ENCODE peak calls at places on chromosomes 2 and 18, in seven cellular contexts. F, S, A, D, Z, Y and P are unnamed samples. For H3K4me1, the result is how much of the 10 kb centered on the place peaks cover.

GRCh38 chr2:17522303-17522702 is 4.1 kb upstream of the RAD51AP2 start:
- DNase-seq in F (no peak), S (no peak), A (no peak), D (no peak), Z (no peak), Y (no peak), P (no peak)

GRCh38 chr2:118588826-118589225 is 258.6 kb downstream of the EN1 start:
- DNase-seq in F (no peak), S (no peak), A (no peak), D (no peak), Z (no peak), Y (no peak), P (no peak)

GRCh38 chr2:43348904-43349725 is 122.7 kb upstream of the ZFP36L2 start:
- DNase-seq in F (no peak), S (peak), A (no peak), D (no peak), Z (no peak), Y (no peak), P (no peak)

GRCh38 chr2:105749583-105750399 is 5.1 kb downstream of the NCK2 start:
- DNase-seq in F (peak), S (no peak), A (peak), D (no peak), Z (no peak), Y (no peak), P (no peak)

GRCh38 chr2:119252186-119253113 is 28.8 kb downstream of the STEAP3 start:
- DNase-seq in F (no peak), S (no peak), A (peak), D (no peak), Z (no peak), Y (no peak), P (no peak)

GRCh38 chr2:37189452-37190153 is 1.1 kb upstream of the SULT6B1 start:
- DNase-seq in F (no peak), S (no peak), A (peak), D (peak), Z (no peak), Y (no peak), P (no peak)

GRCh38 chr2:170812716-170813585 is 3.7 kb upstream of the GAD1 start:
- DNase-seq in F (no peak), S (peak), A (peak), D (no peak), Z (no peak), Y (peak), P (no peak)

GRCh38 chr18:47215554-47216138 is 35.8 kb downstream of the SKOR2 start:
- DNase-seq in F (no peak), S (no peak), A (peak), D (peak), Z (no peak), Y (peak), P (no peak)

GRCh38 chr18:5630057-5630765 is 86.4 kb upstream of the EPB41L3 start:
- DNase-seq in F (peak), S (peak), A (peak), D (peak), Z (peak), Y (peak), P (no peak)

GRCh38 chr2:168568476-168569227 is 112.6 kb downstream of the CERS6 start:
- DNase-seq in F (no peak), S (no peak), A (no peak), D (no peak), Z (no peak), Y (no peak), P (no peak)

GRCh38 chr2:1863861-1864260 is 119.5 kb upstream of the PXDN start:
- DNase-seq in F (no peak), S (no peak), A (no peak), D (no peak), Z (no peak), Y (no peak), P (no peak)

GRCh38 chr18:53281406-53281805 is 941.4 kb downstream of the DCC start:
- DNase-seq in F (no peak), S (no peak), A (no peak), D (no peak), Z (no peak), Y (no peak), P (no peak)

GRCh38 chr2:238045575-238045974 is 15.2 kb upstream of the SCLY start:
- DNase-seq in F (no peak), S (no peak), A (no peak), D (peak), Z (no peak), Y (no peak), P (no peak)

GRCh38 chr2:188610827-188611226 is 319.2 kb downstream of the GULP1 start:
- DNase-seq in F (no peak), S (no peak), A (no peak), D (no peak), Z (no peak), Y (no peak), P (no peak)

GRCh38 chr2:170248574-170249393 is 70.8 kb downstream of the MYO3B start:
- DNase-seq in F (no peak), S (no peak), A (no peak), D (no peak), Z (no peak), Y (no peak), P (no peak)

GRCh38 chr2:101974663-101975062 is 17.1 kb upstream of the IL1R2 start:
- DNase-seq in F (no peak), S (no peak), A (no peak), D (no peak), Z (no peak), Y (no peak), P (no peak)

DNA sequence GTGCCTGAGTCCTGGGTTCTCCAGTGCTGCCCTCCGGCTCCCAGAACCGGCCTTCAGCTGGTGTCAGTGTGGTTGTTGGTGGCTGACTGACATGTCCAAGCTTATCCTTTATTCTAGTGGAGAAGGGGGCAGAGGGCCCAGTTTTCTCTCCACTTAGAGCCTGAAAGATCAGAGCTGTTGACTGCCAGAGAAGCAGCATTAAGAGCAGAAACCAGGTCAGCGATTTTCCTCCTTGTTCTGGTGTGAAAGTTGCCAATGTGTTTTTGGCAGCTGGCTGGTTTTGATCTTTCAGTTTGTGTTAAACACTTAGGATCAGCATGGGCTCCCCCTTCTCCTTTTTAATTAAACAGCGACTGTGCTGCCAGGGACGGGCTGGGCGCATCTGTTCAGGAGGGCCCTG is 100.9 kb downstream of the ASAP2 start:
- DNase-seq in F (no peak), S (no peak), A (no peak), D (no peak), Z (no peak), Y (no peak), P (no peak)
- H3K4me1 ChIP-seq in F (under half), S (under half), A (under half), D (under half), Z (under half), Y (under half), P (half or more)

GRCh38 chr18:13574761-13575160 is 151.6 kb downstream of the FAM210A start:
- DNase-seq in F (no peak), S (no peak), A (no peak), D (no peak), Z (no peak), Y (no peak), P (no peak)

GRCh38 chr18:13578400-13578799 is 148.0 kb downstream of the FAM210A start:
- DNase-seq in F (no peak), S (no peak), A (no peak), D (no peak), Z (no peak), Y (no peak), P (no peak)

GRCh38 chr18:13579874-13580273 is 146.5 kb downstream of the FAM210A start:
- DNase-seq in F (no peak), S (no peak), A (no peak), D (no peak), Z (no peak), Y (no peak), P (no peak)

GRCh38 chr18:13576598-13576997 is 149.8 kb downstream of the FAM210A start:
- DNase-seq in F (no peak), S (no peak), A (no peak), D (no peak), Z (no peak), Y (no peak), P (peak)

GRCh38 chr18:13577091-13577697 is 149.2 kb downstream of the FAM210A start:
- DNase-seq in F (no peak), S (no peak), A (no peak), D (no peak), Z (no peak), Y (no peak), P (no peak)
- TF ChIP-seq POLR2A in F (peak), S (no peak), A (no peak), D (no peak), Z (no peak), Y (no peak), P (no peak)

GRCh38 chr2:174332607-174333001 is 2.1 kb upstream of the SP9 start:
- DNase-seq in F (no peak), S (no peak), A (no peak), D (no peak), Z (no peak), Y (no peak), P (no peak)
- H3K4me1 ChIP-seq in F (under half), S (under half), A (under half), D (under half), Z (under half), Y (under half), P (half or more)

DNA sequence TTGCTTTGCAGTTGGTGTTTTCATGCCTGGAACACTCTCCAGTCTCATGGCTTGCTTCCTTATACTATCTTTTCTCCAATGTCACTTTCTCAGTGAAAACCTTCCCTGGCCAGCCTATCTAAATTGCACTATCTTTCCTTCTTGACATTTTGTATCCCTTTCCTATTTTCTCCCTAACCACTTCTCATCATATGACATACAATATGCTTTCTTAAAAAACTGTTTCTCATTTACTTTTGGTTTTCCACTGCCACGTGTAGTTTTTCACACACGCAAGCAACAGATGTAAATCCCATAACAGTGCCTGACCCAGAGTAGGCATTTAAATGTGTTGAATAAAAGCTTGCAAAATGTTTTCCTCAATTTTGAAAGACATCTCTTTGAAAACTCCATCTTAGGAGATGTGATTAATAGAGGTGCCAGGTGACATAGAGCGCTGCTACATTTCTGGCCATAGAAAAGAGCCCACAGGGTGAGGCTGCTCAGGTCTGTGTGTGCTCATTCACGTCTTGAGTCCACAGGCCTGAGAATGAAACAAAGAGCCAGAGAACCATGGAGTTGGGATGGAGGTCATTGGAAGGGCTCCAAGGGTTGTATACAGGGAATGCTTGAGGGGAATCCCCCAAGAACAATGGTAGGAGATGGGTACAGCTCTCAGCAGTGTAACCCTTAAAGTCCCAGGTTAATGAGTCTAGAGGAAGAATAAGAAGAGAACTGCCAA is 12.7 kb downstream of the ZNF24 start:
- DNase-seq in F (no peak), S (no peak), A (no peak), D (no peak), Z (no peak), Y (no peak), P (no peak)
- TF ChIP-seq POLR2A in F (no peak), S (no peak), A (no peak), D (no peak), Z (no peak), Y (no peak), P (no peak)

DNA sequence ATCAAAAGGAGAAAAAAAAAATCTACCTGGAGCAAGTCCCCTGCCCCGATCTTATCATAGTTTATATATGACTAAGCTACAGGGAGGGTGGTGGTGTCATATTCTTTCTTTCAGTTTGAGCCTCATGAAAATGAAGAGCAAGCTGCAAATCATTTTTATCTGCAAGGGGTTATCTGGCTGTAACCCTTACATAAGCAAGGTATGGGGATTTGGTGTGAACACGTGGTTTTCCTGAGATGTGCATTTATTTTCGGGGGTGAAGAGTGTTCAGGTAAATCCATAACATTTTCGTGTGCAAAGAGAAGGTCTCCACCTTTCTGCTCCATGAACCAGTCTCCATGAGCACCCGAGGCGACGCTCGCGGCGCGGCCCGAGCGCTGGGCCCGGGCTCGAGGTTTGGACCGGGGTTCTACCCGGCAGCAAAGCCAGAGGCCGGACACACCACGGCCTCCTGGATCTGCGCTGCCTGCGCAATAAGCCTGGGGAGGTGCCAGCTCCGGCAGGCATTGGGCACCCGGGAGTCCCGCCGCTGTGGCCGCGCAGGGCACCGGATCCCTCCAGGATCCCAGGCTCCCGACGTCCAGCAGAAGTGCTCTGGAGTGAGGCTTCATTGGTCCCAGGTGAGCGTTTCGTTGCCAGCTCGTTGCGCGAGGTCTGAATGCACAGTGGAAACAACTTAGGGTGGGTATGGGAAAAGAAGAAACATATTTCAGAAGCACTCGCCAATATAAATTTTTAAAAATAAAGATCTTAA is 36.1 kb upstream of the GPD2 start:
- DNase-seq in F (peak), S (peak), A (peak), D (peak), Z (peak), Y (peak), P (no peak)
- H3K4me1 ChIP-seq in F (under half), S (under half), A (under half), D (under half), Z (under half), Y (under half), P (under half)

GRCh38 chr2:27798476-27798875 is 27.0 kb downstream of the MRPL33 start:
- DNase-seq in F (no peak), S (no peak), A (no peak), D (no peak), Z (no peak), Y (no peak), P (no peak)

GRCh38 chr2:27798948-27799645 is 27.6 kb downstream of the MRPL33 start:
- DNase-seq in F (peak), S (peak), A (no peak), D (no peak), Z (no peak), Y (no peak), P (peak)

GRCh38 chr2:27795868-27796277 is 24.4 kb downstream of the MRPL33 start:
- DNase-seq in F (no peak), S (no peak), A (peak), D (no peak), Z (no peak), Y (no peak), P (peak)

GRCh38 chr2:27795093-27795834 is 23.7 kb downstream of the MRPL33 start:
- DNase-seq in F (no peak), S (no peak), A (no peak), D (no peak), Z (no peak), Y (no peak), P (peak)

DNA sequence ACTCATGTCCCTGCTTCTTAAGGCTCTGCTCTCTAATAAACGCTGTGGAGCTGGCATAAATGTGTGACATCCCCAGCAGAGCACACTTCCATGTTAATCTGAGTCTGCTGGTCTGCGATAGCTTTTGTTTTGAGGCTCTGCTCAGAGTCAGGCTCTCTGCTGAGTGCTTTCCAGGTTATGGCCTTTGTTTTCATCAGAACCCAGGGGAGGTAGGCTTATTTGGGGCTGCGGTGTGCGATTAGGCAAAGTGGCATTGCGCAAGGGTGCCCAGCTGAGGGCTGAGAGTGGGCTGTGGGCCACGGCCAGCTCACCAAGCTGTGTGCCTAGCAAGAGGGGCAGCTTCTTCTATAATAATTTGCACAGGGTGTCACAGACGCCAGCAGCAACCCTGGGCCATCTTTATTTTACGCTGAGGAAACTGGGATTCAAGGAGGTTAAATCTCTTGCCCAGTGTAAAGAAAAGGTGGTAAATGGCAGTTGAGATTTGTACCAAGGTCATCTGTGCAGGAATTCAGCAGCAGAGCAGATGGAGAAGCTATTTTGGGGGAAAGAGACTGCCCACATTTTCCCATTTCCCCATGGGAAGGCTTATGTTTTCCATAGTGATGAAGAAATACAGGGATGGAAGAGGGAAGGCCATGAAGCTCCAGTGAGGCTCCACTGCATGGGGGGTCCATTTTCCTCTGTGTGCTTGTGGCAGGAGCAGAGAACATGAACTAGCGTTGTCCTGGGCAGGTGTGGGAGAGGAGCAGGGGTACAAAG is 25.7 kb downstream of the MRPL33 start:
- DNase-seq in F (no peak), S (no peak), A (peak), D (no peak), Z (no peak), Y (no peak), P (no peak)
- TF ChIP-seq POLR2A in F (no peak), S (no peak), A (no peak), D (no peak), Z (no peak), Y (no peak), P (no peak)

DNA sequence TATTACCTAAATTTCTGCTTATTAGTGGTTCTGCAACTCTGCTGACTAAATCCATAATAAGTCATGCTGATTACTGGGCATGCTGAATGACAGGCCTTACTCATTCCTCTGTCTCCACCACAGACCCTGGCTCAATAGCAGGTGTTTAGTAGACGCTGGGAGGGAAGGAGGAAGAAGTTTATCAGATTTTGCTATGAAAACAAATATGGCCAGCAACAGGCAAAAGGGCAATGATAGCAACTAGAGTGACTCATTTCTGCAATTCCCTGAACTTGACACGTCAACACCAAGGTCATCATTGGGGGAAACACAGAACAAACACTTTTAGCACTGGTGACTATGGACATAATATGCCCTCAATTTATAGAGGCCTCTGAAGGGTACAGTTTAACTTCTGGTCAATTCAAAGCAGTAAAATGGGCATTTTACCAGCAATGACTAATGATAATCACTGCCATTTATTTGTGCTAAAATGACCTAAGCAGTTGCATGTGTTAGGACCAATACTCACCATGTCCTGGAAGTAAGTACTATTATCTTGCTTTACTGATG is 35.2 kb downstream of the TMEM163 start:
- DNase-seq in F (no peak), S (no peak), A (peak), D (peak), Z (no peak), Y (no peak), P (peak)
- H3K4me1 ChIP-seq in F (under half), S (under half), A (under half), D (half or more), Z (under half), Y (under half), P (under half)

DNA sequence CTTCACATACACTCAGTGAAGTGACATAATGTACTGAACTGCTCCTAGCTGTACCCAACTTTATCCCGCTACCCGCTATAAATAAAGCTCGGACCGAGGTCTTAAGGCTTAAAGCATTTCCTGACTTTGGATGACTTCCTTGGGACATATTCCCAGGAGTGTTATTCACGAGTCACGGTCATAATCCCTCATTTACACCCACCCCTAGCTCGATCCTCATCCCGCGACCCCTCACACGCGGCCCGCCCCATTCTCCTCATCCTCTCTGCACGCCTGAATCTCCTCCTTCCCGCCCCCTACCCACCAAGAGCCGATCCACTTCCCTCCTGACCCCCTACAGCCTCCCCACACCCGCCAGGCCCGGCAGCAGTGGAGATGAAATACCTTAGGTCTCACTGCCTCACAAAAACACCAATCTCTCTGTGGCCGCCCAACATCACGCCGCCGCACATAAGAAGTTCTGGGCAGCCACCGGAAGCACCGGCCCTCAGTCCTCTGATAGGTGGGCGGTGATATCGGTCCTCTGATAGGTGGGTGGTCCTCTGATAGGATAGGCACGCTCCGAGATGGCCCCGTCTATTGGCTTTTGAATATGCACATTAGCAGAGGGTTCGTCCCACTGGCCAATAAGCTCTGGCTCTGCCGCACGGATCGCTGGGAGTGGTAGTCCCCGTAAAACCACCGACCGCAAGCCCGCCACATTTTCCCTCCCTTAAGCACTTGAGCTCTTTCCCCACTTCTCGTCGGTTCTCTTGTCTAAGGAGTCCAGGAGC is at the start of gene WDCP:
- DNase-seq in F (peak), S (peak), A (peak), D (peak), Z (peak), Y (peak), P (peak)
- TF ChIP-seq POLR2A in F (peak), S (peak), A (peak), D (no peak), Z (peak), Y (peak), P (no peak)